ENCODE peak calls at places on chromosomes 1 and 21, in ten cellular contexts. W, O, J, F, Y, A, P, E, H and Z are unnamed samples.

GRCh38 chr1:51268675-51269033 is 32.6 kb downstream of the RNF11 start:
- DNase-seq in H (no peak), A (no peak), Y (no peak), F (no peak), P (no peak), O (no peak), W (no peak), J (no peak), E (no peak), Z (no peak)

GRCh38 chr1:88216441-88216840 is 467.6 kb upstream of the PKN2 start:
- DNase-seq in W (no peak), J (no peak), P (no peak), O (no peak), Y (peak; percentile 45), F (no peak), E (no peak), H (no peak), A (no peak), Z (no peak)

GRCh38 chr1:27099154-27099903 is 55.6 kb downstream of the SLC9A1 start:
- DNase-seq in H (peak; percentile 46), E (no peak), J (peak; percentile 68), O (peak; percentile 76), W (peak; percentile 56), A (peak; percentile 51), F (no peak), P (peak; percentile 60), Y (no peak), Z (peak; percentile 80)

GRCh38 chr1:200888349-200888838 is 6.3 kb upstream of the INAVA start:
- DNase-seq in F (no peak), Y (no peak), J (peak; percentile 55), A (no peak), W (peak; percentile 48), O (no peak), H (no peak), P (peak; percentile 87), E (peak; percentile 67), Z (no peak)

GRCh38 chr1:36585760-36586072 is 103.0 kb upstream of the CSF3R start:
- DNase-seq in O (no peak), H (no peak), J (no peak), F (no peak), A (no peak), W (no peak), Y (no peak), P (no peak), E (no peak), Z (no peak)

GRCh38 chr1:172670791-172671190 is 11.9 kb downstream of the FASLG start:
- DNase-seq in H (no peak), P (peak; percentile 32), E (peak; percentile 53), J (no peak), A (no peak), F (no peak), Y (no peak), O (no peak), W (no peak), Z (no peak)

GRCh38 chr1:245428681-245429080 is 273.9 kb downstream of the KIF26B start:
- DNase-seq in F (no peak), Y (no peak), E (no peak), O (no peak), A (no peak), J (no peak), P (no peak), H (no peak), W (no peak), Z (no peak)

GRCh38 chr1:152869808-152870419 is 8.2 kb upstream of the SMCP start:
- DNase-seq in O (peak; percentile 69), E (peak; percentile 22), J (peak; percentile 74), H (no peak), Y (peak; percentile 39), W (peak; percentile 55), P (peak; percentile 72), A (peak; percentile 68), F (peak; percentile 46), Z (peak; percentile 70)

GRCh38 chr21:46000731-46001641 is 19.4 kb downstream of the COL6A1 start:
- DNase-seq in O (no peak), E (no peak), Y (no peak), H (no peak), F (no peak), W (peak; percentile 8), J (no peak), A (no peak), P (peak; percentile 7), Z (peak; percentile 37)

GRCh38 chr1:55214214-55214902 is 806 bp downstream of the USP24 start:
- DNase-seq in H (no peak), J (peak; percentile 8), P (peak; percentile 54), F (peak; percentile 38), Y (peak; percentile 45), A (no peak), O (peak; percentile 45), E (peak; percentile 22), W (peak; percentile 34), Z (peak; percentile 32)

GRCh38 chr1:95352767-95353166 is 118.8 kb downstream of the RWDD3 start:
- DNase-seq in J (no peak), A (peak; percentile 97), F (no peak), E (no peak), Y (peak; percentile 64), W (no peak), P (no peak), O (no peak), H (peak; percentile 11), Z (no peak)

GRCh38 chr1:44284184-44284583 is 70.9 kb downstream of the ERI3 start:
- DNase-seq in E (no peak), H (no peak), J (no peak), A (peak; percentile 77), F (no peak), O (no peak), Y (no peak), W (no peak), P (no peak), Z (no peak)

GRCh38 chr21:26794597-26795397 is 50.4 kb downstream of the ADAMTS1 start:
- DNase-seq in O (no peak), Y (no peak), A (no peak), E (no peak), J (no peak), F (no peak), W (no peak), P (no peak), H (no peak), Z (no peak)

GRCh38 chr21:33067457-33067856 is 2.5 kb upstream of the OLIG1 start:
- DNase-seq in F (no peak), A (no peak), J (no peak), H (no peak), O (no peak), E (no peak), P (no peak), Y (no peak), W (no peak), Z (no peak)

GRCh38 chr1:114585221-114585620 is 3.8 kb upstream of the BCAS2 start:
- DNase-seq in W (no peak), H (no peak), P (no peak), O (peak; percentile 10), Y (no peak), F (no peak), J (no peak), E (no peak), A (no peak), Z (peak; percentile 10)

GRCh38 chr1:155859881-155860841 is 794 bp downstream of the SYT11 start:
- DNase-seq in P (peak; percentile 85), F (no peak), W (peak; percentile 29), J (peak; percentile 87), E (peak; percentile 41), H (peak; percentile 56), A (peak; percentile 91), O (peak; percentile 91), Y (peak; percentile 88), Z (peak; percentile 34)

GRCh38 chr1:19204665-19205266 is 5.3 kb downstream of the UBR4 start:
- DNase-seq in Y (no peak), A (no peak), O (no peak), H (no peak), F (no peak), J (no peak), P (no peak), W (no peak), E (no peak), Z (peak; percentile 21)